ENCODE peak calls at places on chromosomes 3 and 15, in ten cellular contexts. V, X, D, Y, W, N, Z, G, K and C are unnamed samples.

GRCh38 chr3:176633511-176633910 is 563.8 kb downstream of the TBL1XR1 start:
- DNase-seq in V (no peak), X (no peak), D (no peak), Y (no peak), W (no peak), N (no peak), Z (no peak), G (no peak), K (no peak), C (no peak)

GRCh38 chr3:42652611-42653302 is 740 bp upstream of the ZBTB47 start:
- DNase-seq in V (no peak), X (peak), D (peak), Y (no peak), W (peak), N (no peak), Z (peak), G (no peak), K (no peak), C (peak)

GRCh38 chr15:40238481-40238926 is 359 bp upstream of the PAK6 start:
- DNase-seq in V (no peak), X (no peak), D (no peak), Y (no peak), W (no peak), N (no peak), Z (no peak), G (no peak), K (no peak), C (peak)

GRCh38 chr15:101013769-101014223 is 94.6 kb downstream of the LRRK1 start:
- DNase-seq in V (no peak), X (no peak), D (no peak), Y (no peak), W (no peak), N (peak), Z (no peak), G (no peak), K (no peak), C (no peak)

GRCh38 chr3:132622148-132622547 is 25.1 kb downstream of the ACKR4 start:
- DNase-seq in V (no peak), X (no peak), D (no peak), Y (no peak), W (peak), N (no peak), Z (no peak), G (no peak), K (no peak), C (no peak)

GRCh38 chr3:170054204-170054603 is 16.4 kb downstream of the GPR160 start:
- DNase-seq in V (no peak), X (no peak), D (no peak), Y (no peak), W (peak), N (no peak), Z (no peak), G (no peak), K (no peak), C (no peak)

GRCh38 chr3:52714335-52715302 is 8.7 kb downstream of the SPCS1 start:
- DNase-seq in V (no peak), X (no peak), D (no peak), Y (no peak), W (no peak), N (no peak), Z (no peak), G (no peak), K (no peak), C (no peak)

GRCh38 chr3:137105277-137105977 is 147.6 kb downstream of the IL20RB start:
- DNase-seq in V (no peak), X (no peak), D (peak), Y (no peak), W (peak), N (peak), Z (no peak), G (no peak), K (peak), C (no peak)

GRCh38 chr3:58388550-58389061 is 45.0 kb downstream of the PDHB start:
- DNase-seq in V (no peak), X (no peak), D (no peak), Y (no peak), W (peak), N (no peak), Z (no peak), G (no peak), K (no peak), C (no peak)

GRCh38 chr15:34716111-34716510 is 38.7 kb downstream of the GJD2 start:
- DNase-seq in V (no peak), X (no peak), D (no peak), Y (no peak), W (no peak), N (no peak), Z (peak), G (no peak), K (no peak), C (no peak)

GRCh38 chr3:86937306-86937791 is 53.6 kb downstream of the VGLL3 start:
- DNase-seq in V (no peak), X (no peak), D (no peak), Y (no peak), W (no peak), N (no peak), Z (peak), G (no peak), K (no peak), C (no peak)

GRCh38 chr3:63242124-63242523 is 36.0 kb upstream of the SYNPR start:
- DNase-seq in V (no peak), X (no peak), D (no peak), Y (no peak), W (no peak), N (no peak), Z (no peak), G (no peak), K (no peak), C (no peak)

GRCh38 chr3:39148116-39149058 is 5.0 kb downstream of the CSRNP1 start:
- DNase-seq in V (no peak), X (no peak), D (no peak), Y (peak), W (peak), N (peak), Z (no peak), G (peak), K (no peak), C (peak)

GRCh38 chr15:59993950-59994401 is 10.1 kb upstream of the FOXB1 start:
- DNase-seq in V (no peak), X (no peak), D (no peak), Y (no peak), W (no peak), N (no peak), Z (no peak), G (no peak), K (no peak), C (no peak)

GRCh38 chr3:14118400-14119165 is 6.1 kb downstream of the CHCHD4 start:
- DNase-seq in V (no peak), X (no peak), D (no peak), Y (no peak), W (no peak), N (no peak), Z (no peak), G (no peak), K (no peak), C (no peak)

GRCh38 chr3:127044996-127045395 is 62.1 kb downstream of the PLXNA1 start:
- DNase-seq in V (no peak), X (no peak), D (no peak), Y (no peak), W (peak), N (peak), Z (peak), G (no peak), K (no peak), C (no peak)

GRCh38 chr3:193662757-193663322 is 69.8 kb downstream of the OPA1 start:
- DNase-seq in V (no peak), X (no peak), D (no peak), Y (no peak), W (no peak), N (no peak), Z (no peak), G (no peak), K (no peak), C (no peak)

GRCh38 chr15:24957691-24958090 is 2.9 kb downstream of the SNRPN start:
- DNase-seq in V (no peak), X (no peak), D (no peak), Y (no peak), W (no peak), N (no peak), Z (no peak), G (no peak), K (no peak), C (no peak)

GRCh38 chr3:123385981-123386380 is 62.9 kb downstream of the ADCY5 start:
- DNase-seq in V (no peak), X (no peak), D (no peak), Y (no peak), W (no peak), N (no peak), Z (peak), G (no peak), K (no peak), C (no peak)

GRCh38 chr15:58487041-58487723 is 55.4 kb downstream of the LIPC start:
- DNase-seq in V (no peak), X (no peak), D (no peak), Y (no peak), W (no peak), N (peak), Z (no peak), G (no peak), K (no peak), C (no peak)

GRCh38 chr3:188877381-188877780 is 294.4 kb upstream of the TPRG1 start:
- DNase-seq in V (no peak), X (no peak), D (no peak), Y (no peak), W (no peak), N (no peak), Z (no peak), G (no peak), K (no peak), C (no peak)

GRCh38 chr3:181030948-181031347 is 41.4 kb upstream of the DNAJC19 start:
- DNase-seq in V (no peak), X (no peak), D (no peak), Y (no peak), W (no peak), N (no peak), Z (no peak), G (no peak), K (no peak), C (no peak)

GRCh38 chr3:42544492-42545283 is 37.1 kb downstream of the SEC22C start:
- DNase-seq in V (no peak), X (no peak), D (no peak), Y (no peak), W (peak), N (no peak), Z (peak), G (no peak), K (peak), C (peak)

GRCh38 chr15:40809051-40809450 is 1.8 kb upstream of the DNAJC17 start:
- DNase-seq in V (no peak), X (no peak), D (no peak), Y (no peak), W (no peak), N (no peak), Z (no peak), G (no peak), K (no peak), C (no peak)

GRCh38 chr3:114128231-114128630 is 50.6 kb downstream of the DRD3 start:
- DNase-seq in V (no peak), X (no peak), D (no peak), Y (no peak), W (peak), N (no peak), Z (no peak), G (no peak), K (no peak), C (no peak)